ENCODE peak calls at places on chromosomes 1 and 21, in eight cellular contexts. D is OCI-LY7, X is fibroblast of pulmonary artery, B is GM23338, P is lower lobe of right lung, A is Calu3, R is psoas muscle, W is suprapubic skin. L is an unnamed sample.
A peak's percentile ranks its signal among the peaks of the same experiment; 100 is the strongest.

GRCh38 chr1:201126832-201127754 is at the start of gene ASCL5:
- DNase-seq in X (no peak), P (no peak), W (no peak), D (no peak), R (no peak), A (peak; percentile 80), B (peak; percentile 68), L (no peak)

GRCh38 chr1:31871703-31872102 is 55.9 kb upstream of the SPOCD1 start:
- DNase-seq in P (no peak), D (no peak), A (no peak), W (no peak), R (no peak), B (no peak), X (no peak), L (no peak)

GRCh38 chr1:29752141-29752540 is 515.8 kb downstream of the PTPRU start:
- DNase-seq in R (no peak), D (no peak), W (no peak), A (no peak), B (peak; percentile 76), X (no peak), P (no peak), L (no peak)

GRCh38 chr1:180239145-180240096 is 9.4 kb downstream of the LHX4 start:
- DNase-seq in B (peak; percentile 68), D (no peak), X (no peak), W (peak; percentile 30), A (no peak), P (peak; percentile 21), R (no peak), L (no peak)

GRCh38 chr1:217524787-217525520 is 105.9 kb downstream of the GPATCH2 start:
- DNase-seq in W (no peak), B (no peak), A (no peak), R (no peak), P (no peak), D (no peak), X (peak; percentile 52), L (no peak)

GRCh38 chr1:97806996-97807395 is 113.8 kb downstream of the DPYD start:
- DNase-seq in A (no peak), R (no peak), P (no peak), W (no peak), B (no peak), X (no peak), D (no peak), L (no peak)

GRCh38 chr1:7845761-7846160 is 7.1 kb downstream of the UTS2 start:
- DNase-seq in P (no peak), A (no peak), X (peak; percentile 46), D (no peak), R (no peak), B (no peak), W (no peak), L (no peak)

GRCh38 chr1:7389201-7389785 is 381.8 kb upstream of the VAMP3 start:
- DNase-seq in R (no peak), X (no peak), D (no peak), A (no peak), W (no peak), B (no peak), P (no peak), L (no peak)

GRCh38 chr1:30892671-30893073 is 15.9 kb downstream of the SDC3 start:
- DNase-seq in B (no peak), A (no peak), D (no peak), X (no peak), P (no peak), W (no peak), R (no peak), L (no peak)

GRCh38 chr21:33514234-33514633 is 22.7 kb upstream of the DNAJC28 start:
- DNase-seq in R (no peak), B (no peak), A (no peak), W (no peak), D (no peak), X (peak; percentile 43), P (no peak), L (no peak)

DNA sequence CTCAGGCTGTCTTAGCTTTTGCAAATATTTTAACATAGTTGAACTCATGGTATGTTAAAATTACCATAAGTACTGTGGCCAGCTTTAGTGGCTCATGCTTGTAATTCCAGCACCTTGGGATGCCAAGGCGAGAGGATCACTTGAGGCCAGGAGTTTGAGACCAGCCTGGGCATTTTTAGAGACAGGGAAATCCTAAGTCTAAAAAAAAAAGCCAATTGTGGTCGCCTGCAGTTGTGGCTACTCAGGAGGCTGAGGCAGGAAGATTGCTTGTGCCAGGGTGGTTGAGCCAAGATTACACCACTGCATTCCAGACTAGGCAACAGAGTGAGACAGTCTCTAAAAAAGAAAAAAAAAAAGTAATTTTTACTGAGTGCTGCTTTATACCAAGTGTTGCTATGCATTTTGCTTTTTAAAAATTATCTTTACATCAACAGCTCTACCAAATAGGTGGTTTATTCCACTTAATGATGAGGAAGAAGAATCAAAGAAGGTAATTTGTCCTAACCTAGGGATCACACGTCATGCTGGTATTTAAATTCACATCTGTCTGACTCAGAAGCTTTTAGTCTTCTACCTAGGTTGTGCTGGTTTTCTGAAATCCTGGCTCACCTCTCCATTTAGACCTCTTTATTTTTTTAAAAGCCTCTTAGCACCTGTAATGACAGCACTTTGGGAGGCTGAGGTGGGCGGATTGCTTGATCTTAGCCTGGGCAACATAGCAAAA is 16.8 kb downstream of the PPP1R12B start:
- DNase-seq in B (peak; percentile 46), W (no peak), D (no peak), R (no peak), P (no peak), A (no peak), X (peak; percentile 57), L (no peak)
- TF ChIP-seq CTCF in B (no peak), W (no peak), D (no peak), R (no peak), P (no peak), A (no peak), X (no peak), L (no peak)

GRCh38 chr1:38677311-38677710 is 182.3 kb downstream of the RRAGC start:
- DNase-seq in P (no peak), A (no peak), B (no peak), X (no peak), R (no peak), W (no peak), D (no peak), L (no peak)
- TF ChIP-seq CTCF in P (no peak), A (no peak), B (no peak), X (no peak), R (no peak), W (no peak), D (no peak), L (no peak)

GRCh38 chr1:22913421-22913820 is 59.2 kb downstream of the LACTBL1 start:
- DNase-seq in R (no peak), X (no peak), P (no peak), D (no peak), A (no peak), B (no peak), W (no peak), L (no peak)

GRCh38 chr1:22914156-22914555 is 58.5 kb downstream of the LACTBL1 start:
- DNase-seq in B (no peak), W (no peak), R (no peak), P (no peak), D (no peak), A (no peak), X (no peak), L (no peak)

GRCh38 chr1:22915816-22916468 is 56.7 kb downstream of the LACTBL1 start:
- DNase-seq in A (no peak), X (no peak), P (no peak), B (no peak), D (no peak), R (peak; percentile 13), W (no peak), L (no peak)

GRCh38 chr1:22915280-22915679 is 57.4 kb downstream of the LACTBL1 start:
- DNase-seq in P (no peak), R (peak; percentile 4), D (no peak), X (no peak), W (no peak), A (no peak), B (no peak), L (no peak)

DNA sequence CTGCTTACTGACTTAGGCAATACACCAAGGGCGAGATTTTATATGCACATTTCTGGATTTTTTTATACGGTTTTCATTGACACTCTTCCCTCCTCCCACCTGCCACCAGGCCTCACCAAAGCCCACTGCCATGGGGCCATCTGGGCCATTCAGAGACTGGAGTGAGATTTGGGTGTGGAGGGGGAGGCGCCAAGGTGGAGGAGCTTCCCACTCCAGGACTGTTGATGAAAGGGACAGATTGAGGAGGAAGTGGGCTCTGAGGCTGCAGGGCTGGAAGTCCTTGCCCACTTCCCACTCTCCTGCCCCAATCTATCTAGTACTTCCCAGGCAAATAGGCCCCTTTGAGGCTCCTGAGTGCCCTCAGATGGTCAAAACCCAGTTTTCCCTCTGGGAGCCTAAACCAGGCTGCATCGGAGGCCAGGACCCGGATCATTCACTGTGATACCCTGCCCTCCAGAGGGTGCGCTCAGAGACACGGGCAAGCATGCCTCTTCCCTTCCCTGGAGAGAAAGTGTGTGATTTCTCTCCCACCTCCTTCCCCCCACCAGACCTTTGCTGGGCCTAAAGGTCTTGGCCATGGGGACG is 57.9 kb downstream of the LACTBL1 start:
- DNase-seq in D (no peak), P (no peak), W (no peak), R (peak; percentile 13), B (peak; percentile 47), A (no peak), X (no peak), L (no peak)
- TF ChIP-seq CTCF in D (no peak), P (no peak), W (no peak), R (no peak), B (peak; percentile 11), A (no peak), X (no peak), L (no peak)

GRCh38 chr21:31974454-31974985 is 101.7 kb downstream of the HUNK start:
- DNase-seq in R (no peak), D (peak; percentile 22), B (peak; percentile 36), P (no peak), X (no peak), A (no peak), W (no peak), L (no peak)
- TF ChIP-seq CTCF in R (no peak), D (no peak), B (no peak), P (no peak), X (no peak), A (no peak), W (no peak), L (no peak)

GRCh38 chr21:45386728-45387371 is 18.1 kb upstream of the COL18A1 start:
- DNase-seq in P (peak; percentile 44), A (no peak), D (no peak), R (peak; percentile 71), B (no peak), X (peak; percentile 89), W (peak; percentile 64), L (peak; percentile 3)
- TF ChIP-seq CTCF in P (no peak), A (no peak), D (no peak), R (no peak), B (no peak), X (peak; percentile 42), W (peak; percentile 27), L (no peak)

DNA sequence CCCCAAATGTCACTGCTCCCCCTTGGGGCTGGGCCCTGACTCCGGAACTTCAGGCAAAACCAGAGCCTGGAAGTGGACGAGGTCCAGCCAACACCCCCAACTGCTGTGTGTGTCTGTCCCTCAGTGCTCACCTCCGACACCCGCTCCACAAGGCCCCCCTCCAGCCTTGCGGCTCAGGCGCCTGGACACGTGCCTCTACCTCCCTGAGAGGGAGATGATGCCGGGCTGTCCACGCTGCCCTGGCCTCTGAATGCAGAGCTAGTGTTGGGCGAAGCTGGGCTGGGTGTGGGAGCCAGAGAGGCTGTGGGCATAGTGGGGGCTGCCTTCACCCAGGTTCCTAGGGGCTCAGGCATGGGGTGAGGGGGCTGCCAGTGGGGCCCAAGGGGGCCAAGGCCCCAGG is 74.5 kb downstream of the MEGF6 start:
- DNase-seq in D (no peak), A (no peak), X (no peak), R (no peak), B (no peak), P (no peak), W (no peak), L (no peak)
- TF ChIP-seq CTCF in D (no peak), A (no peak), X (no peak), R (no peak), B (no peak), P (no peak), W (no peak), L (no peak)